ENCODE peak calls at places on chromosome 21, in five cellular contexts. O is HCT116, Q is K562, A is GM12878, Z is HepG2. V is an unnamed sample.

GRCh38 chr21:34148826-34149558 is 75.6 kb downstream of the MRPS6 start:
- DNase-seq in A (no peak), Q (no peak), O (no peak), Z (peak; percentile 67), V (no peak)

GRCh38 chr21:41098076-41098475 is 69.9 kb upstream of the BACE2 start:
- DNase-seq in A (no peak), Z (no peak), Q (no peak), O (no peak), V (no peak)

GRCh38 chr21:38958940-38959685 is 153.4 kb downstream of the ETS2 start:
- DNase-seq in Z (peak; percentile 62), A (no peak), O (no peak), Q (no peak), V (no peak)

GRCh38 chr21:31845151-31845550 is 27.7 kb upstream of the HUNK start:
- DNase-seq in A (no peak), Q (no peak), Z (no peak), O (no peak), V (no peak)

GRCh38 chr21:16193758-16194606 is 464.2 kb downstream of the USP25 start:
- DNase-seq in A (no peak), Q (no peak), Z (no peak), O (no peak), V (peak; percentile 48)

GRCh38 chr21:31476551-31477120 is 132.6 kb upstream of the TIAM1 start:
- DNase-seq in O (no peak), Q (no peak), Z (no peak), A (no peak), V (no peak)

GRCh38 chr21:42796327-42797062 is 82.8 kb downstream of the WDR4 start:
- DNase-seq in Z (peak; percentile 63), A (no peak), O (no peak), Q (no peak), V (no peak)

GRCh38 chr21:42056996-42057689 is 14.0 kb upstream of the UMODL1 start:
- DNase-seq in O (no peak), Q (no peak), A (no peak), Z (no peak), V (peak; percentile 96)

GRCh38 chr21:37463083-37463780 is 96.7 kb downstream of the DYRK1A start:
- DNase-seq in A (peak; percentile 12), Z (peak; percentile 32), O (peak; percentile 37), Q (peak; percentile 51), V (peak; percentile 65)

GRCh38 chr21:25568230-25568629 is 39.1 kb downstream of the MRPL39 start:
- DNase-seq in Q (no peak), O (no peak), Z (no peak), A (no peak), V (no peak)

GRCh38 chr21:43312751-43313169 is 114.2 kb downstream of the SIK1 start:
- DNase-seq in Q (no peak), A (peak; percentile 23), Z (peak; percentile 44), O (no peak), V (no peak)

GRCh38 chr21:43881283-43881682 is 16.3 kb downstream of the AGPAT3 start:
- DNase-seq in Q (no peak), A (no peak), O (no peak), Z (no peak), V (no peak)

GRCh38 chr21:16241500-16241963 is 511.8 kb downstream of the USP25 start:
- DNase-seq in Q (no peak), Z (no peak), O (no peak), A (no peak), V (no peak)

GRCh38 chr21:25307489-25307888 is 299.8 kb downstream of the MRPL39 start:
- DNase-seq in Q (no peak), Z (no peak), A (no peak), O (no peak), V (no peak)

GRCh38 chr21:45003331-45004058 is 63.7 kb downstream of the SLX9 start:
- DNase-seq in Z (peak; percentile 19), O (no peak), Q (no peak), A (no peak), V (no peak)
- TF ChIP-seq JUND in Z (no peak), O (no peak), Q (no peak), A (no peak), V (no peak)

GRCh38 chr21:14968029-14968428 is 96.8 kb downstream of the NRIP1 start:
- DNase-seq in Q (no peak), A (no peak), O (no peak), Z (no peak), V (no peak)

GRCh38 chr21:14964658-14965057 is 100.1 kb downstream of the NRIP1 start:
- DNase-seq in A (no peak), O (no peak), Z (no peak), Q (no peak), V (no peak)

GRCh38 chr21:14972678-14973077 is 92.1 kb downstream of the NRIP1 start:
- DNase-seq in Z (no peak), O (no peak), A (no peak), Q (no peak), V (no peak)

DNA sequence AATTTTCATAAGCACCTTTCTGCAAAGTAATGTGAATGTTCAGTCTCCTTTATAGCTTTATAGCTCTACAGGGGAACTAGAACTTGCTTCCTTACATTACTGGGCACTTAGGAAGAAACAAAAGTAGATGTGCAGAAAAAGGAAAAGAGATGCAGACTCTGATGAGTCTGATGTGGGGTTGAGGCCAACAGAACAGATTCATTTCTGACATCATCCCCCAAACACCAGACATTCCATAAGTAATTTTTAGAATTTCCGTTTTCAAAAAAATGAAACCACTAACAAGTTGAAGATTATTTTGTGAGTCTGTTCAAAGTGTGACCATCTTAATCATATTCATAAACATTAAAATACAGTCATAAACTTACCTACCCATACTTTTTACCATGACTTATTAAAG is 96.0 kb downstream of the NRIP1 start:
- DNase-seq in Q (no peak), O (no peak), Z (no peak), A (no peak), V (no peak)
- TF ChIP-seq JUND in Q (no peak), O (no peak), Z (no peak), A (no peak), V (no peak)

DNA sequence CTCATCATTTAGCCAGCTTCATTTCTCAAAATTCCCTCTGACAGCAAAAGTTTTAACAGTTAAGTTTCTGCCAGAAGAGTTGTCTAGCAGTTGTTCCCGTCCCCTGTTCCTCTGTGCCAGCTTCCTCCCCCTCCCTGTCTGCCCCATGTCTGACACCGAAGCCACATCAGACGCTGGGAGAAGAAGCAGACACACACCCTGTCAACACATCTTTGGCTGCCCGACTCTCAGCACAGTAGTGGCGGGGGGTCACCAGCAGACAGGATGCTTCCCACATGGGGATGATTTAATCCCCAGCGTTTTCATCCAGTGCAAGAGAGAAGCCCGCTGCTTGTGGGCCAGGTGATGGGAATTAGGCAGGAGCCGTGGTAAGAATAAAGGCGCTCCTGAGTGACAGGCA is 379.4 kb upstream of the RUNX1 start:
- DNase-seq in A (no peak), O (no peak), Q (no peak), Z (no peak), V (no peak)
- TF ChIP-seq JUND in A (no peak), O (no peak), Q (no peak), Z (no peak), V (no peak)

DNA sequence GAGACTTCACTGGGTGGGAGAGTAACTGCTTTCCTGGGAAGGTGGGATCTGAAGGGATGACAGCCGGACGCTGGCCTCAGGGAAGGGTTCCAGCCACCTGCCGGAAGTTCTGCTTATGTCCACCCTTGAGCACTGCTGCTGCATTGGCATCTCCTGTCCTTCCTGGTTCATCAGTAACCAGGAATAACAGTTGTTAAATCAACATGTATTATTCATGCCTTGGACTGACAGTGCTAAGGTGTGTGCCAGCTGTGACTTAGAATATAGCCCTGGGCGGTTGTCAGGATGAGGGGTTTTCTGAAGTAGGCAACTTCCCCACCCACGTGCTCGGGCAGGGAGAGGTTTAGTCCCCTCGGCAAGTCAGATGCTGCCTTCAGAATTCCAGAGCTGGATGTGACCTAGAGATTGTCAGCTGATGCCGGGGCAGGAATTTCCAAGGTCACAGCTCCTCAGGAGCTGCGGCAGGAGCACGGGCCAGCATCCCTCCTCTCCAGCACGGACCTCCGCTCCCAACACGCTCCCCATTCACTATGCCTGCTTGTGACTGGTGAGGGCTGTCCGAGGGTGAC is 17.9 kb downstream of the CLDN14 start:
- DNase-seq in A (no peak), O (no peak), Q (no peak), Z (no peak), V (no peak)
- TF ChIP-seq JUND in A (no peak), O (no peak), Q (no peak), Z (no peak), V (no peak)

GRCh38 chr21:28283652-28284490 is 708.8 kb downstream of the LTN1 start:
- DNase-seq in O (no peak), A (no peak), Q (no peak), Z (peak; percentile 40), V (no peak)
- TF ChIP-seq JUND in O (no peak), A (no peak), Q (no peak), Z (no peak), V (no peak)

GRCh38 chr21:26659757-26660156 is 86.7 kb upstream of the CYYR1 start:
- DNase-seq in Q (no peak), Z (no peak), A (no peak), O (no peak), V (no peak)

GRCh38 chr21:26653431-26653830 is 80.3 kb upstream of the CYYR1 start:
- DNase-seq in Q (no peak), Z (no peak), A (no peak), O (no peak), V (no peak)

GRCh38 chr21:26655466-26655865 is 82.4 kb upstream of the CYYR1 start:
- DNase-seq in A (no peak), Z (no peak), Q (no peak), O (no peak), V (no peak)

DNA sequence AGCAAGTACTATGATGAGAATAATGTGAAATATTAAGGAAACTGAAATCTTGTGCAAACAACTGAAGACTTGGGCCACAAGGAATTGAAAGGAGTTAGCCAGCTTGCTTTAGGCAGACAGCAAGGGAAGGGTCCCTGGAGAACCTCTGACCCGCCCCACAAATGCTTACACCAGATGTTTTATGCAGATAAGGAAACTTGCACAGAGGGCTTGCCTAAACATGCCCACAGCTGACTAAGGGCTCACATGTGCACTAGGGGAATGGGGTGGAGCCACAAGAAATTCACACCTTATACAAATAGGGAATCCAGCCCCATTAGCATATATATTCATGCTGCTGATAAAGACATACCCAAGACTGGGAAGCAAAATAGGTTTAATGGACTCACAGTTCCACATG is 86.1 kb upstream of the CYYR1 start:
- DNase-seq in Q (no peak), O (no peak), A (no peak), Z (no peak), V (no peak)
- TF ChIP-seq JUND in Q (no peak), O (no peak), A (no peak), Z (no peak), V (no peak)

V was measured in T47D.